ENCODE peak calls at places on chromosomes 4 and X, in seven cellular contexts. One of them, this sample, is unnamed.
A peak's percentile ranks its signal among the peaks of the same experiment; 100 is the strongest.

GRCh38 chr4:140049924-140050681 is 103.9 kb downstream of the MAML3 start:
- DNase-seq in IMR-90: peak; percentile 48
- DNase-seq in psoas muscle: no peak
- DNase-seq in neuronal stem cell: no peak
- DNase-seq in left ventricle myocardium inferior: no peak
- DNase-seq in uterus: no peak
- DNase-seq in tibial artery: no peak
- DNase-seq in this sample: peak; percentile 48

GRCh38 chr4:11427201-11427996 is 1.3 kb downstream of the HS3ST1 start:
- DNase-seq in IMR-90: no peak
- DNase-seq in psoas muscle: no peak
- DNase-seq in neuronal stem cell: peak; percentile 8
- DNase-seq in left ventricle myocardium inferior: no peak
- DNase-seq in uterus: no peak
- DNase-seq in tibial artery: no peak
- DNase-seq in this sample: no peak

GRCh38 chrX:156002517-156002916 is 5.0 kb downstream of the IL9R start:
- DNase-seq in IMR-90: no peak
- DNase-seq in psoas muscle: no peak
- DNase-seq in neuronal stem cell: no peak
- DNase-seq in left ventricle myocardium inferior: no peak
- DNase-seq in uterus: no peak
- DNase-seq in tibial artery: no peak
- DNase-seq in this sample: no peak

GRCh38 chrX:134365923-134366322 is 94.0 kb upstream of the HPRT1 start:
- DNase-seq in IMR-90: no peak
- DNase-seq in psoas muscle: no peak
- DNase-seq in neuronal stem cell: no peak
- DNase-seq in left ventricle myocardium inferior: no peak
- DNase-seq in uterus: no peak
- DNase-seq in tibial artery: no peak
- DNase-seq in this sample: no peak

GRCh38 chr4:4386296-4386735 is 586 bp upstream of the NSG1 start:
- DNase-seq in IMR-90: no peak
- DNase-seq in psoas muscle: peak; percentile 29
- DNase-seq in neuronal stem cell: no peak
- DNase-seq in left ventricle myocardium inferior: no peak
- DNase-seq in uterus: no peak
- DNase-seq in tibial artery: no peak
- DNase-seq in this sample: no peak

GRCh38 chrX:17464196-17464595 is 89.2 kb downstream of the NHS start:
- DNase-seq in IMR-90: peak; percentile 50
- DNase-seq in psoas muscle: no peak
- DNase-seq in neuronal stem cell: no peak
- DNase-seq in left ventricle myocardium inferior: no peak
- DNase-seq in uterus: no peak
- DNase-seq in tibial artery: no peak
- DNase-seq in this sample: no peak

GRCh38 chrX:13120017-13120416 is 75.6 kb upstream of the FAM9C start:
- DNase-seq in IMR-90: peak; percentile 53
- DNase-seq in psoas muscle: no peak
- DNase-seq in neuronal stem cell: no peak
- DNase-seq in left ventricle myocardium inferior: no peak
- DNase-seq in uterus: peak; percentile 31
- DNase-seq in tibial artery: peak; percentile 67
- DNase-seq in this sample: no peak

GRCh38 chr4:111991797-111992196 is 153.5 kb upstream of the FAM241A start:
- DNase-seq in IMR-90: peak; percentile 53
- DNase-seq in psoas muscle: no peak
- DNase-seq in neuronal stem cell: no peak
- DNase-seq in left ventricle myocardium inferior: no peak
- DNase-seq in uterus: peak; percentile 39
- DNase-seq in tibial artery: no peak
- DNase-seq in this sample: no peak

GRCh38 chr4:111323496-111323895 is 700.6 kb upstream of the PITX2 start:
- DNase-seq in IMR-90: peak; percentile 67
- DNase-seq in psoas muscle: no peak
- DNase-seq in neuronal stem cell: no peak
- DNase-seq in left ventricle myocardium inferior: no peak
- DNase-seq in uterus: no peak
- DNase-seq in tibial artery: no peak
- DNase-seq in this sample: no peak

GRCh38 chrX:77977518-77977917 is 8.1 kb upstream of the PGAM4 start:
- DNase-seq in IMR-90: no peak
- DNase-seq in psoas muscle: no peak
- DNase-seq in neuronal stem cell: no peak
- DNase-seq in left ventricle myocardium inferior: no peak
- DNase-seq in uterus: no peak
- DNase-seq in tibial artery: no peak
- DNase-seq in this sample: no peak

GRCh38 chr4:86769794-86770193 is 79.4 kb downstream of the SLC10A6 start:
- DNase-seq in IMR-90: no peak
- DNase-seq in psoas muscle: no peak
- DNase-seq in neuronal stem cell: no peak
- DNase-seq in left ventricle myocardium inferior: no peak
- DNase-seq in uterus: no peak
- DNase-seq in tibial artery: no peak
- DNase-seq in this sample: no peak

GRCh38 chrX:143994206-143994605 is 110.3 kb downstream of the UBE2NL start:
- DNase-seq in IMR-90: no peak
- DNase-seq in psoas muscle: no peak
- DNase-seq in neuronal stem cell: no peak
- DNase-seq in left ventricle myocardium inferior: no peak
- DNase-seq in uterus: no peak
- DNase-seq in tibial artery: no peak
- DNase-seq in this sample: no peak

GRCh38 chrX:135985974-135986312 is 708 bp downstream of the SLC9A6 start:
- DNase-seq in IMR-90: no peak
- DNase-seq in psoas muscle: no peak
- DNase-seq in neuronal stem cell: no peak
- DNase-seq in left ventricle myocardium inferior: no peak
- DNase-seq in uterus: no peak
- DNase-seq in tibial artery: no peak
- DNase-seq in this sample: no peak

GRCh38 chr4:167290684-167291083 is 56.4 kb upstream of the SPOCK3 start:
- DNase-seq in IMR-90: no peak
- DNase-seq in psoas muscle: no peak
- DNase-seq in neuronal stem cell: no peak
- DNase-seq in left ventricle myocardium inferior: no peak
- DNase-seq in uterus: no peak
- DNase-seq in tibial artery: no peak
- DNase-seq in this sample: no peak

GRCh38 chr4:108624263-108625056 is 4.1 kb downstream of the RPL34 start:
- DNase-seq in IMR-90: no peak
- DNase-seq in psoas muscle: no peak
- DNase-seq in neuronal stem cell: no peak
- DNase-seq in left ventricle myocardium inferior: no peak
- DNase-seq in uterus: no peak
- DNase-seq in tibial artery: no peak
- DNase-seq in this sample: no peak

GRCh38 chr4:108622022-108622421 is 1.6 kb downstream of the RPL34 start:
- DNase-seq in IMR-90: no peak
- DNase-seq in psoas muscle: no peak
- DNase-seq in neuronal stem cell: no peak
- DNase-seq in left ventricle myocardium inferior: no peak
- DNase-seq in uterus: no peak
- DNase-seq in tibial artery: no peak
- DNase-seq in this sample: no peak

GRCh38 chr4:108620933-108621905 is 843 bp downstream of the RPL34 start:
- DNase-seq in IMR-90: peak; percentile 21
- DNase-seq in psoas muscle: no peak
- DNase-seq in neuronal stem cell: no peak
- DNase-seq in left ventricle myocardium inferior: no peak
- DNase-seq in uterus: no peak
- DNase-seq in tibial artery: no peak
- DNase-seq in this sample: no peak

GRCh38 chr4:108620101-108620932 is at the start of gene RPL34:
- DNase-seq in IMR-90: peak; percentile 99
- DNase-seq in psoas muscle: peak; percentile 98
- DNase-seq in neuronal stem cell: peak; percentile 87
- DNase-seq in left ventricle myocardium inferior: peak; percentile 95
- DNase-seq in uterus: peak; percentile 98
- DNase-seq in tibial artery: peak; percentile 98
- DNase-seq in this sample: peak; percentile 97

DNA sequence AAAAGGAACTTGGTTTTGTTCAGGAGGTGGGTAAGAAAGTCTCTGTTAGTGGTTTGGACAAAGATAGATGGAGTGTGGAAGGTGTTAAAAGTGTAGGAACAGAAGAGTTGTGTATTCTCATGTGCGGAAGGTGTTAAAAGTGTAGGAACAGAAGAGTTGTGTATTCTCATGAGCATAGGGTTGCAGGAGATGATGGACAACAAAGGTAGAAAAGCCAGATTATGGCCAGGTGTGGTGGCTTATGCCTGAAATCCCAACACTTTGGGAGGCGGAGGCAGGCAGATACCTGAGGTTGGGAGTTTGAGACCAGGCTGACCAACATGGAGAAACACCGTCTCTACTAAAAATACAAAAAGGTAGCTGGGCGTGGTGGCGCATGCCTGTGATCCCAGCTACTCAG is 2.5 kb downstream of the RPL34 start:
- DNase-seq in IMR-90: no peak
- DNase-seq in psoas muscle: no peak
- DNase-seq in neuronal stem cell: no peak
- DNase-seq in left ventricle myocardium inferior: no peak
- DNase-seq in uterus: no peak
- DNase-seq in tibial artery: no peak
- DNase-seq in this sample: no peak
- H3K4me3 ChIP-seq in IMR-90: no peak overlapping the region
- H3K4me3 ChIP-seq in psoas muscle: no peak overlapping the region
- H3K4me3 ChIP-seq in neuronal stem cell: no peak overlapping the region
- H3K4me3 ChIP-seq in left ventricle myocardium inferior: no peak overlapping the region
- H3K4me3 ChIP-seq in uterus: no peak overlapping the region
- H3K4me3 ChIP-seq in tibial artery: no peak overlapping the region
- H3K4me3 ChIP-seq in this sample: no peak overlapping the region

DNA sequence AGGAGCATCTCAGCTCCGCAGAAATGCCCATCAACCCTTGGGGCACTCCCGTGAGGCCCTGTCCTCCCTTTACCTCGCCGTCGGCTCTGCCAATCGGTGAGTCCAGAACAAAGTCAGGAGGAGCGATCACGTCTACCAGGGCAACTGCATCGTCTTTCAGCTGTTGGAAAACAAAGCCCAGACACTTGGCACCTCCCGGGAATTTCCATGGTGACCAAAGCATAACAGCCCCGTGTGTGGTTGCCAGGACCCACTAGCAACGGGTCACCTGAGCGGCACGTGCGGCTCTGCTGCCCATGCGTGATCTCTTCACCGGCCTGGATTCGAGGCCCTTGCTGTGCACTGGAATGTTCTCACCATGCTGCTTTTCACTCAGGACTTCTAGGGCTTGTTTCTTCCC is 69.7 kb downstream of the ACOX3 start:
- DNase-seq in IMR-90: no peak
- DNase-seq in psoas muscle: peak; percentile 68
- DNase-seq in neuronal stem cell: no peak
- DNase-seq in left ventricle myocardium inferior: peak; percentile 80
- DNase-seq in uterus: peak; percentile 55
- DNase-seq in tibial artery: no peak
- DNase-seq in this sample: no peak
- H3K4me1 ChIP-seq in IMR-90: no peaks in the 10 kb centered on the region
- H3K4me1 ChIP-seq in psoas muscle: no peaks in the 10 kb centered on the region
- H3K4me1 ChIP-seq in neuronal stem cell: peaks cover 2% of the 10 kb centered on the region
- H3K4me1 ChIP-seq in left ventricle myocardium inferior: peaks cover 29% of the 10 kb centered on the region
- H3K4me1 ChIP-seq in uterus: no peaks in the 10 kb centered on the region
- H3K4me1 ChIP-seq in tibial artery: no peaks in the 10 kb centered on the region
- H3K4me1 ChIP-seq in this sample: no peaks in the 10 kb centered on the region

DNA sequence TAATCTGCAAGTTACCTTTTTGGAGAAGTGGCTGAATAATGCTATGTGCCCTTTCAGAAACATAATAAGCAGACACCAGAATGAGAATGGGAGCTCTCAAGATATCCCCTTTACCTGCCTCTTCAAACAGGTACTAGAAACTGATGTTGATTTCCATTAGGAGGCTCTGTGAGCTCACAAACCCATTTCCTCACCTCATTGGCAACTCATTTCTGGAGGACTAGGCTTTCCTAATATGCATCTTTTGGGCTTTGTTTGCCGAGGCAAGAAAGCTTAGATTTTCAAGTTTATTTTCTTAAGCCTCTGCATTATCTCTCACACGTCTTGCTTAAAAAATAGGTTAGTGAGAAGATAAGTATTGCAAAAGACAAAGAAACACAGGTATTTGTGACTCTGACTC is 313.1 kb upstream of the IRS4 start:
- DNase-seq in IMR-90: no peak
- DNase-seq in psoas muscle: no peak
- DNase-seq in neuronal stem cell: no peak
- DNase-seq in left ventricle myocardium inferior: no peak
- DNase-seq in uterus: no peak
- DNase-seq in tibial artery: no peak
- DNase-seq in this sample: no peak
- H3K27me3 ChIP-seq in IMR-90: no peaks in the 10 kb centered on the region
- H3K27me3 ChIP-seq in psoas muscle: no peaks in the 10 kb centered on the region
- H3K27me3 ChIP-seq in neuronal stem cell: no peaks in the 10 kb centered on the region
- H3K27me3 ChIP-seq in left ventricle myocardium inferior: no peaks in the 10 kb centered on the region
- H3K27me3 ChIP-seq in uterus: no peaks in the 10 kb centered on the region
- H3K27me3 ChIP-seq in tibial artery: no peaks in the 10 kb centered on the region
- H3K27me3 ChIP-seq in this sample: no peaks in the 10 kb centered on the region

GRCh38 chr4:65023877-65024670 is 614.8 kb upstream of the TECRL start:
- DNase-seq in IMR-90: no peak
- DNase-seq in psoas muscle: no peak
- DNase-seq in neuronal stem cell: no peak
- DNase-seq in left ventricle myocardium inferior: no peak
- DNase-seq in uterus: no peak
- DNase-seq in tibial artery: no peak
- DNase-seq in this sample: no peak
- H3K4me3 ChIP-seq in IMR-90: no peak overlapping the region
- H3K4me3 ChIP-seq in psoas muscle: peak overlapping the region; percentile 44
- H3K4me3 ChIP-seq in neuronal stem cell: no peak overlapping the region
- H3K4me3 ChIP-seq in left ventricle myocardium inferior: peak overlapping the region; percentile 43
- H3K4me3 ChIP-seq in uterus: no peak overlapping the region
- H3K4me3 ChIP-seq in tibial artery: no peak overlapping the region
- H3K4me3 ChIP-seq in this sample: no peak overlapping the region

This sample was measured in iPS DF 6.9.